ENCODE peak calls at places on chromosomes 11 and 22, in four cellular contexts. One of them, this sample, is unnamed.

GRCh38 chr22:49295851-49296560 is 531.7 kb downstream of the BRD1 start:
- DNase-seq in esophagus squamous epithelium: no peak
- DNase-seq in H9: peak; percentile 17
- DNase-seq in germinal center: no peak
- DNase-seq in this sample: peak; percentile 15

GRCh38 chr11:119419834-119420492 is 3.0 kb downstream of the THY1 start:
- DNase-seq in H9: no peak
- DNase-seq in germinal center: no peak
- DNase-seq in esophagus squamous epithelium: no peak
- DNase-seq in this sample: no peak

GRCh38 chr11:43853766-43854165 is 26.9 kb upstream of the ALKBH3 start:
- DNase-seq in esophagus squamous epithelium: no peak
- DNase-seq in germinal center: no peak
- DNase-seq in H9: no peak
- DNase-seq in this sample: no peak

GRCh38 chr11:76735841-76736240 is 47.3 kb upstream of the TSKU start:
- DNase-seq in esophagus squamous epithelium: no peak
- DNase-seq in H9: no peak
- DNase-seq in germinal center: no peak
- DNase-seq in this sample: peak; percentile 71

GRCh38 chr11:45167283-45167682 is 20.8 kb downstream of the PRDM11 start:
- DNase-seq in germinal center: no peak
- DNase-seq in H9: no peak
- DNase-seq in esophagus squamous epithelium: no peak
- DNase-seq in this sample: no peak

GRCh38 chr11:61161190-61162091 is at the start of gene VPS37C:
- DNase-seq in esophagus squamous epithelium: peak; percentile 57
- DNase-seq in H9: peak; percentile 89
- DNase-seq in germinal center: peak; percentile 97
- DNase-seq in this sample: peak; percentile 96

GRCh38 chr11:20597924-20598484 is 1.4 kb upstream of the SLC6A5 start:
- DNase-seq in germinal center: no peak
- DNase-seq in H9: no peak
- DNase-seq in esophagus squamous epithelium: no peak
- DNase-seq in this sample: peak; percentile 59

GRCh38 chr11:91947215-91947614 is 277.4 kb upstream of the FAT3 start:
- DNase-seq in esophagus squamous epithelium: no peak
- DNase-seq in H9: no peak
- DNase-seq in germinal center: no peak
- DNase-seq in this sample: no peak

GRCh38 chr11:76307416-76307815 is 73.5 kb downstream of the THAP12 start:
- DNase-seq in esophagus squamous epithelium: no peak
- DNase-seq in H9: no peak
- DNase-seq in germinal center: no peak
- DNase-seq in this sample: no peak

GRCh38 chr22:49307071-49307830 is 520.4 kb downstream of the BRD1 start:
- DNase-seq in H9: peak; percentile 18
- DNase-seq in germinal center: no peak
- DNase-seq in esophagus squamous epithelium: no peak
- DNase-seq in this sample: peak; percentile 25

GRCh38 chr11:69918938-69919650 is 99.9 kb upstream of the FGF3 start:
- DNase-seq in esophagus squamous epithelium: no peak
- DNase-seq in H9: peak; percentile 85
- DNase-seq in germinal center: peak; percentile 72
- DNase-seq in this sample: peak; percentile 94

GRCh38 chr11:114354076-114354475 is 46.2 kb downstream of the C11orf71 start:
- DNase-seq in esophagus squamous epithelium: no peak
- DNase-seq in germinal center: no peak
- DNase-seq in H9: no peak
- DNase-seq in this sample: no peak

GRCh38 chr22:44172370-44173108 is 8.2 kb upstream of the PARVG start:
- DNase-seq in esophagus squamous epithelium: no peak
- DNase-seq in germinal center: peak; percentile 68
- DNase-seq in H9: no peak
- DNase-seq in this sample: no peak

GRCh38 chr11:62508336-62509058 is 38.1 kb downstream of the AHNAK start:
- DNase-seq in esophagus squamous epithelium: no peak
- DNase-seq in germinal center: peak; percentile 55
- DNase-seq in H9: peak; percentile 85
- DNase-seq in this sample: peak; percentile 92

GRCh38 chr11:32188785-32189184 is 97.9 kb downstream of the RCN1 start:
- DNase-seq in H9: no peak
- DNase-seq in esophagus squamous epithelium: no peak
- DNase-seq in germinal center: no peak
- DNase-seq in this sample: no peak

GRCh38 chr11:44007746-44008501 is 39.9 kb upstream of the ACCSL start:
- DNase-seq in H9: peak; percentile 11
- DNase-seq in germinal center: no peak
- DNase-seq in esophagus squamous epithelium: no peak
- DNase-seq in this sample: no peak

GRCh38 chr11:95559899-95560298 is 229.7 kb downstream of the FAM76B start:
- DNase-seq in H9: no peak
- DNase-seq in germinal center: no peak
- DNase-seq in esophagus squamous epithelium: no peak
- DNase-seq in this sample: no peak

GRCh38 chr22:27507066-27507715 is 294.4 kb downstream of the MN1 start:
- DNase-seq in esophagus squamous epithelium: no peak
- DNase-seq in H9: no peak
- DNase-seq in germinal center: no peak
- DNase-seq in this sample: no peak

GRCh38 chr11:86508604-86509471 is 134.2 kb downstream of the CCDC81 start:
- DNase-seq in H9: no peak
- DNase-seq in esophagus squamous epithelium: no peak
- DNase-seq in germinal center: no peak
- DNase-seq in this sample: no peak

GRCh38 chr11:129291556-129291955 is 84.1 kb upstream of the BARX2 start:
- DNase-seq in germinal center: no peak
- DNase-seq in esophagus squamous epithelium: no peak
- DNase-seq in H9: no peak
- DNase-seq in this sample: no peak